ENCODE peak calls at places on chromosomes 7 and 10, in four cellular contexts. R, Z, B and X are unnamed samples.

GRCh38 chr10:55793024-55793423 is 568.0 kb downstream of the ZWINT start:
- DNase-seq in R (no peak), Z (no peak), B (no peak), X (no peak)

GRCh38 chr7:28806841-28807240 is 151.3 kb downstream of the TRIL start:
- DNase-seq in R (no peak), Z (no peak), B (no peak), X (no peak)

GRCh38 chr7:11730725-11731124 is 101.3 kb downstream of the THSD7A start:
- DNase-seq in R (no peak), Z (no peak), B (no peak), X (no peak)

GRCh38 chr10:83908506-83908905 is 230.8 kb upstream of the GHITM start:
- DNase-seq in R (no peak), Z (no peak), B (no peak), X (peak)

GRCh38 chr10:125531470-125531869 is 151.5 kb downstream of the TEX36 start:
- DNase-seq in R (no peak), Z (no peak), B (no peak), X (no peak)

GRCh38 chr7:42931447-42931833 is 534 bp downstream of the PSMA2 start:
- DNase-seq in R (no peak), Z (no peak), B (no peak), X (peak)

GRCh38 chr7:48298779-48299178 is 127.5 kb downstream of the ABCA13 start:
- DNase-seq in R (peak), Z (no peak), B (no peak), X (peak)

GRCh38 chr10:12660812-12661211 is 311.5 kb downstream of the CAMK1D start:
- DNase-seq in R (no peak), Z (no peak), B (no peak), X (no peak)

GRCh38 chr7:123580406-123581161 is 21.0 kb upstream of the ASB15 start:
- DNase-seq in R (no peak), Z (no peak), B (no peak), X (peak)

GRCh38 chr7:130838738-130839137 is 104.7 kb upstream of the KLF14 start:
- DNase-seq in R (peak), Z (no peak), B (no peak), X (peak)

GRCh38 chr7:36707465-36707864 is 16.8 kb downstream of the AOAH start:
- DNase-seq in R (no peak), Z (no peak), B (no peak), X (no peak)
- H3K4me3 ChIP-seq in R (no peak), Z (no peak), B (no peak), X (no peak)

DNA sequence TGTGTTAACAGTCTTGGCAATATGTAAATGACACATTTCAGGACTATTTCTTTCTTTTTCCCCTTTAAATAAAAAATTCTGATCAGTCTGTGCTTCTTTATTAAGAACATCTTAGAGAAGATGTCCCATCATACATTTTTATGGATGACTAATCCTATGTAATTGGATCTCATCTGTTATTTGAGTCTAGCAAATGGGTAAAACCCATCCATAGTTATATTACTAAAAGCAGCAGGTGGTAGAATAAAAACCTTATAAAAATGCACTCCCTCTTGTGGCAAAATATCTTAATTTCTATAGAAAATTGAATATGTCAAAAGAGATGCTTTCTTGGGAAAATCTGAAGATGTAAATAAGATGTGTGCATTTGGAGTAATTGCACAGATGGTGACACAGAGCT is 35.3 kb downstream of the TRRAP start:
- DNase-seq in R (no peak), Z (no peak), B (no peak), X (no peak)
- TF ChIP-seq CTCF in R (no peak), Z (no peak), B (no peak), X (no peak)

GRCh38 chr10:17023386-17024298 is 106.0 kb downstream of the CUBN start:
- DNase-seq in R (peak), Z (peak), B (peak), X (peak)
- H3K4me3 ChIP-seq in R (no peak), Z (no peak), B (no peak), X (no peak)

DNA sequence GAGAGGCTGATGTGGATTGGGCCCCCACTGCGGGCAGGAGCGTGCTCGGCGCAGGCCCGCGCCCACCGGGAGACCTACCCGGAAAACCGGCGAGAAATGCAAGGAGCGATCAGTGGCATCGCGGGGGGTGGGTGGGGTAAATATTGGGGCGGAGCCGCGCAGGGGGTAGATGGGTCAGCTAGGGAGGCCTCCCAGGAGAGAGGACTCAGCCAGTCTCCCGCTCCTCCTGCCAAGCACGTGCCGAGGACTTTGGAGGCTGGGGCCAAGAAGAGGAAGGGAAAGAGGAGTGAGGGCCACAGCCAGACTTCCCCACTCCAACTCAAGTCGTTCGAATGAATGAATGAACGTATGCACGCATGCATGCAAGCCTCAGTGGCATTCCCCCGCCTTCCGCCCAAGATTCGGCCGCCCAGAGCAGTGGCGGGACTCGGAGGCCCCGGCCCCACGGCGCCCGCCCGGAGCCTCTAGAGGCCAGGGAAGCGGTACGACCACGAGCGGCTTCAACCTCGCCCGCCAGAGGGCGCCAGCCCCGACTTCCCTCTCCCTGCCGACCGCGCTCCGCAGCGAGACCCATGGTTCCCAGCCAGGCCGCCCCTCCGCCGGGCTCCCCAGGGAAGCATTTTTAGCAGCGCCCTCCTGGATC is 3.6 kb downstream of the NPM3 start:
- DNase-seq in R (no peak), Z (peak), B (peak), X (peak)
- TF ChIP-seq CTCF in R (peak), Z (peak), B (peak), X (peak)

DNA sequence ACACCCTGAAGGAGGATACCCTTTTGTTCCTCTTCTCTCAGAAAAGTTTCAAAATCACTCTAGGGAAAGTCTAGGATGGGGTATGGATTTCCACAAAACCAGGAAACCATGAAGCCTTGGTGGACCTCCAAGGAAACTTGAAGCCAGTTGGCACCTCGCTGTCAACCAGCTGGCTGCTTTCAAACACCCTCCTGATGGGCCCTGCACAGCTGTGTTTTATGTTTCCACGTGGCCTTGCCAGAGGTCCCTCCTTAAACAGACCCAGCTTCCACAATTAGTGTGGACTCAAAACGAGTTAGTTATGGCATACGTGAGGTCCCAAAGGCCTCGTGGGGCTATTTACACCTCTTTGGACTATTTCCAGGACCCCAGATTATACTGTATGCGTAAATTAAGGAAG is 5.9 kb downstream of the PPP1R3A start:
- DNase-seq in R (no peak), Z (no peak), B (no peak), X (no peak)
- H3K4me3 ChIP-seq in R (no peak), Z (no peak), B (no peak), X (no peak)

DNA sequence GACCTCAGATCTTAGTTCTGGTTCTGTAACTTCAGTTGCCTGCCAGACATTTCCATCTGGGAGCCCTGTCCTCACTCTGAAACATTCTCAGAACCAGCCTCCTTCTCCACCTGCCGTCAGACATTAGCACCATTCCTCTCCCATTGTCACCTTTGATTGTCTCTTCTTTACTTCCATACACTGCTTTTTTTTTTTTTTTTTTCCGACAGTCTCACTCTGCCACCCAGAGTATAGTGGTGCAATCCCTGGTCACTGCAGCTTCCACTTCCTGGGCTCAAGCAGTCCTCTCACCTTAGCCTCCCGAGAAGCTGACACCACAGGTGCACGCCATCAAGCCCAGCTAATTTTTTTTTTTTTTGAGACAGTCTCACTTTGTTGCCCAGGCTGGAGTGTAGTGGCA is 21.1 kb upstream of the HIPK2 start:
- DNase-seq in R (no peak), Z (no peak), B (no peak), X (no peak)
- TF ChIP-seq CTCF in R (no peak), Z (no peak), B (no peak), X (no peak)